ENCODE peak calls at places on chromosomes 3 and 15, in eight cellular contexts. E is fibroblast of the aortic adventitia, X is stomach, S is foreskin fibroblast, M is SK-N-SH, P is GM23338, F is psoas muscle, T is fibroblast of pulmonary artery. O is an unnamed sample.
A peak's percentile ranks its signal among the peaks of the same experiment; 100 is the strongest.

GRCh38 chr3:184234224-184234623 is 4.8 kb downstream of the VWA5B2 start:
- DNase-seq in T (peak; percentile 85), X (peak; percentile 65), S (peak; percentile 76), M (peak; percentile 91), P (peak; percentile 48), E (peak; percentile 80), F (peak; percentile 79), O (peak; percentile 65)

GRCh38 chr3:98733055-98733777 is 29.9 kb upstream of the ST3GAL6 start:
- DNase-seq in T (peak; percentile 39), S (peak; percentile 10), X (peak; percentile 36), M (peak; percentile 75), P (no peak), F (peak; percentile 62), E (peak; percentile 61), O (peak; percentile 74)

GRCh38 chr15:82680200-82681102 is 29.2 kb downstream of the AP3B2 start:
- DNase-seq in T (no peak), E (no peak), M (peak; percentile 77), P (peak; percentile 94), X (peak; percentile 80), F (peak; percentile 59), S (no peak), O (peak; percentile 61)

GRCh38 chr3:8970971-8971589 is 7.8 kb upstream of the RAD18 start:
- DNase-seq in S (peak; percentile 42), X (peak; percentile 77), M (peak; percentile 69), E (peak; percentile 75), F (no peak), T (peak; percentile 77), P (peak; percentile 71), O (peak; percentile 44)

GRCh38 chr15:29674661-29675533 is 147.4 kb downstream of the TJP1 start:
- DNase-seq in M (peak; percentile 89), X (peak; percentile 85), F (no peak), E (peak; percentile 24), T (peak; percentile 52), P (peak; percentile 95), S (peak; percentile 48), O (peak; percentile 65)

GRCh38 chr15:39025331-39025730 is 460.7 kb upstream of the RASGRP1 start:
- DNase-seq in S (peak; percentile 9), T (peak; percentile 13), X (no peak), M (no peak), P (no peak), E (no peak), F (no peak), O (no peak)

GRCh38 chr3:126476166-126476975 is 680 bp upstream of the ZXDC start:
- DNase-seq in E (peak; percentile 36), S (no peak), X (peak; percentile 65), M (no peak), P (peak; percentile 78), F (peak; percentile 85), T (peak; percentile 39), O (peak; percentile 28)

GRCh38 chr3:4310971-4311370 is 7.8 kb downstream of the SETMAR start:
- DNase-seq in E (no peak), P (no peak), T (peak; percentile 50), S (no peak), F (no peak), M (no peak), X (no peak), O (no peak)

GRCh38 chr3:159941043-159941994 is 47.3 kb upstream of the IL12A start:
- DNase-seq in T (no peak), X (no peak), P (no peak), M (no peak), S (peak; percentile 47), E (no peak), F (no peak), O (no peak)

GRCh38 chr15:58771621-58772235 is 626 bp downstream of the MINDY2 start:
- DNase-seq in P (peak; percentile 78), S (no peak), T (no peak), F (peak; percentile 78), M (no peak), E (peak; percentile 11), X (peak; percentile 56), O (peak; percentile 41)

GRCh38 chr3:190385835-190386688 is 1.9 kb upstream of the CLDN16 start:
- DNase-seq in X (no peak), F (no peak), T (peak; percentile 97), P (no peak), E (peak; percentile 98), S (peak; percentile 94), M (no peak), O (no peak)

GRCh38 chr3:122294365-122294764 is 30.7 kb upstream of the CSTA start:
- DNase-seq in E (no peak), X (no peak), T (no peak), S (no peak), P (no peak), F (no peak), M (no peak), O (no peak)

GRCh38 chr3:171994646-171995441 is 44.5 kb upstream of the FNDC3B start:
- DNase-seq in T (peak; percentile 87), E (peak; percentile 83), F (no peak), P (no peak), S (peak; percentile 86), X (no peak), M (no peak), O (no peak)

GRCh38 chr15:72358532-72359180 is 17.2 kb downstream of the HEXA start:
- DNase-seq in F (peak; percentile 87), X (peak; percentile 37), P (no peak), M (peak; percentile 35), S (peak; percentile 94), T (peak; percentile 81), E (peak; percentile 71), O (peak; percentile 80)

GRCh38 chr3:161372321-161373260 is 1.3 kb upstream of the SPTSSB start:
- DNase-seq in T (no peak), X (peak; percentile 44), S (peak; percentile 32), P (peak; percentile 69), M (peak; percentile 74), E (no peak), F (peak; percentile 50), O (peak; percentile 53)

GRCh38 chr15:98916826-98917225 is 90.8 kb downstream of the PGPEP1L start:
- DNase-seq in M (no peak), S (no peak), F (no peak), E (no peak), T (no peak), X (no peak), P (no peak), O (no peak)

GRCh38 chr3:55369491-55369890 is 117.6 kb downstream of the WNT5A start:
- DNase-seq in E (no peak), T (no peak), P (no peak), S (no peak), M (no peak), F (no peak), X (no peak), O (no peak)

GRCh38 chr3:119418091-119418512 is 45.3 kb downstream of the TMEM39A start:
- DNase-seq in S (no peak), T (peak; percentile 42), P (no peak), M (no peak), E (no peak), X (no peak), F (no peak), O (no peak)

GRCh38 chr15:78104566-78105500 is 12.5 kb downstream of the SH2D7 start:
- DNase-seq in X (no peak), M (no peak), T (no peak), F (no peak), P (no peak), S (no peak), E (no peak), O (no peak)

GRCh38 chr3:150828997-150829396 is 66.0 kb upstream of the SIAH2 start:
- DNase-seq in M (no peak), S (no peak), X (no peak), P (no peak), T (no peak), F (no peak), E (no peak), O (no peak)

GRCh38 chr3:11509175-11510000 is 134.3 kb downstream of the VGLL4 start:
- DNase-seq in X (peak; percentile 77), F (peak; percentile 65), P (peak; percentile 57), E (peak; percentile 96), T (peak; percentile 90), M (peak; percentile 81), S (peak; percentile 85), O (peak; percentile 60)
- TF ChIP-seq CTCF in X (no peak), F (peak; percentile 14), P (no peak), E (peak; percentile 37), T (peak; percentile 15), M (no peak), S (peak; percentile 33), O (peak; percentile 9)

GRCh38 chr15:33311312-33311971 is 675 bp downstream of the RYR3 start:
- DNase-seq in M (peak; percentile 56), P (peak; percentile 60), T (no peak), X (no peak), S (no peak), F (no peak), E (no peak), O (no peak)
- TF ChIP-seq CTCF in M (no peak), P (peak; percentile 51), T (no peak), X (no peak), S (no peak), F (peak; percentile 19), E (no peak), O (no peak)

DNA sequence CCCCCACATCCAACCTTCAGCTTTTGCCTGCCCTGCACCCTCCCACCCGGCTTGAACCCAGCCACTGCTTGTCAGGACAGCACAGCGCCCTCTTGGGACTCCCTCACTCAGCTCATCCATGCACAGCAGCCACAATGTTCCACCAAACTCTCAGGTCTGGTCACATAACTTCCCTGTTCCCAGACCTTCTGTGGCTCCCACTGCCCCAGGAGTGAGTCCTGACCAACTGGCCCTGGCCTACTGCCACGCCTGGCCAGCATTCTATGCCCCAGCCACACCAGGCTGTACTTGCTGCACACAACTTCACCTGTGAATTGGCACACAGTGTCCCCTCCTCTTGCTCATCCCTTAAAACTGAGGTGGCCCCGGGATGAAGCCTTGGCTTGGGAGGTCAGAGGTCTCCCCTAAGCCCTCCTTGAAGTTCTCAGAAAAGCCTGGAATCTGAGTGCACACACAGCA is 21.0 kb downstream of the PLXNB1 start:
- DNase-seq in P (no peak), S (no peak), F (peak; percentile 42), M (peak; percentile 24), X (peak; percentile 21), E (no peak), T (no peak), O (peak; percentile 7)
- TF ChIP-seq CTCF in P (no peak), S (no peak), F (no peak), M (no peak), X (no peak), E (no peak), T (peak; percentile 6), O (no peak)

GRCh38 chr15:68463996-68464395 is 32.0 kb upstream of the ITGA11 start:
- DNase-seq in P (no peak), S (no peak), X (no peak), E (no peak), T (peak; percentile 29), M (no peak), F (no peak), O (no peak)
- TF ChIP-seq CTCF in P (no peak), S (no peak), X (no peak), E (no peak), T (no peak), M (no peak), F (no peak), O (no peak)

O was measured in BE2C.